ENCODE peak calls at places on chromosomes 5 and 9, in five cellular contexts. O, Q, L, D and Z are unnamed samples.

GRCh38 chr9:92035687-92036410 is 79.4 kb downstream of the SPTLC1 start:
- DNase-seq in L (no peak), Q (no peak), O (no peak), D (no peak), Z (no peak)

GRCh38 chr5:173454381-173454763 is 126.2 kb upstream of the STC2 start:
- DNase-seq in L (no peak), D (peak), O (no peak), Q (no peak), Z (no peak)

GRCh38 chr5:14268738-14269137 is 125.6 kb downstream of the TRIO start:
- DNase-seq in D (no peak), O (no peak), Q (no peak), L (no peak), Z (no peak)

GRCh38 chr5:101942321-101942882 is 353.7 kb downstream of the SLCO4C1 start:
- DNase-seq in D (peak), L (no peak), Q (peak), O (no peak), Z (peak)

GRCh38 chr9:133603165-133603927 is 5.8 kb downstream of the FAM163B start:
- DNase-seq in O (no peak), Q (no peak), D (no peak), L (no peak), Z (no peak)

GRCh38 chr5:137218896-137219295 is 280.2 kb downstream of the SPOCK1 start:
- DNase-seq in D (no peak), Q (no peak), L (no peak), O (no peak), Z (no peak)

GRCh38 chr5:56466136-56466816 is 233.1 kb upstream of the ANKRD55 start:
- DNase-seq in D (no peak), L (no peak), O (no peak), Q (no peak), Z (no peak)

GRCh38 chr5:73097740-73098139 is 22.6 kb upstream of the TMEM171 start:
- DNase-seq in D (no peak), L (no peak), Q (no peak), O (no peak), Z (no peak)

GRCh38 chr9:4152876-4153275 is 147.0 kb downstream of the GLIS3 start:
- DNase-seq in O (no peak), D (no peak), Q (no peak), L (no peak), Z (no peak)

DNA sequence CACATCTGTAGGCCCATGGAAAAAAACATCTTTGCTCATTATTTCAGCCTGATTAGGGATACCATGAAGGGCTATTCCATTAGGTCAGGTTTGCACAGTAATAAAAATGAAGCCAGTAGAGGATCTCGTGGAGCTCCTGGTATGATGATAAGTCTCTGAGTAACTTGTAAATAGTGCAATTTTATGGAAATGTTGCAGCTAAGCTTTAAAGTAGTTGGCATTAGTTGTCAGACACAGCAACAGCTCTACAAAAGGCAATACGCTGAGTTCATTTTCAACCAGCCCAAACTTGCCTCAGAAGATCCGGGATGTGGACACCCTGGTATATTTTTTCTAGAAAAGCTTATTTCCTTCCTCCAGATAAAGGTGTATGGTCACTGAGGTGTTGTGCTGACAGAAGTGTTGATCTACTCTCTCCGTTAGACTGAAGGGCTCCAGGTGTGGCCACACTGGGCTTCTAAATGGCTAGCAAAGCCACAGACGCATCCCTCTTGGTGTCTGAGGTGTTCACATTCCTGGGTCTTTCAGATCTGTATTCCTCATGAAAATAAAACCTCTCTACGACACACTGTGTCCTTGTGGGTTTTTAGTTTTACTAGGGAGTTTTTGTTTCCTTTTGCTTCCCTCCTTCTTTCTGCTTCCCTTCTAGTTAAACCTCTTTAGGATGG is 141.6 kb downstream of the GHR start:
- DNase-seq in Q (no peak), O (no peak), L (no peak), D (no peak), Z (no peak)
- TF ChIP-seq SRF in Q (no peak), O (no peak), L (no peak), D (no peak), Z (no peak)

DNA sequence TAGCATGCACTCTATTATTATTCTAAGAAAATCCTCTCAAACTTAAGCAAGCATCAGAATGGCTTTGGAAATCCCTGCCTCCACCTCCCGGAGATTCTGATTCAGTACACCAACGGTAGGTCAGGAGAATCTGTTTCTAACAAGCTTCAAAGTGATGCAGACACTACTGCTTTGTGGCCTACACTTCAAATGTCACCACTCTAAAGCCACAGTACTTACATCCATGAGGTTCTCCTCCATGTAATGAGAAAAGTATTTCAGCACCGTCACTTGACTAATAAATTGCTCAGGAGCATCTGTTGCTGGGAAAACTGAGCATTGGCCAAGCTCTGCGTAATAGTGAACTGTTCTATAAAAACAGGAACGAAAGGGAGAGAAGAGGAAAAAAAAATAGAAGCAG is 4.8 kb downstream of the PLK2 start:
- DNase-seq in L (no peak), D (no peak), O (no peak), Q (no peak), Z (no peak)
- H3K4me2 ChIP-seq in L (no peak), D (no peak), O (no peak), Q (no peak), Z (no peak)

GRCh38 chr5:160938532-160938931 is 86.5 kb upstream of the ATP10B start:
- DNase-seq in D (peak), Q (no peak), O (no peak), L (no peak), Z (no peak)
- TF ChIP-seq SRF in D (no peak), Q (no peak), O (no peak), L (no peak), Z (no peak)

GRCh38 chr9:110351009-110351467 is 13.4 kb upstream of the TXNDC8 start:
- DNase-seq in O (peak), L (no peak), Q (no peak), D (no peak), Z (peak)
- H3K4me2 ChIP-seq in O (no peak), L (no peak), Q (no peak), D (no peak), Z (peak)

GRCh38 chr9:131579789-131580211 is 34.5 kb downstream of the PRRT1B start:
- DNase-seq in O (no peak), D (no peak), Q (no peak), L (no peak), Z (no peak)
- TF ChIP-seq SRF in O (no peak), D (no peak), Q (no peak), L (no peak), Z (no peak)

GRCh38 chr5:159972538-159973362 is 36.2 kb upstream of the TTC1 start:
- DNase-seq in L (no peak), D (no peak), O (no peak), Q (peak), Z (no peak)

GRCh38 chr5:159969966-159970365 is 39.0 kb upstream of the TTC1 start:
- DNase-seq in O (no peak), Q (no peak), D (no peak), L (no peak), Z (no peak)

GRCh38 chr5:159971931-159972461 is 36.9 kb upstream of the TTC1 start:
- DNase-seq in O (no peak), Q (peak), L (no peak), D (no peak), Z (no peak)

GRCh38 chr5:159971038-159971437 is 37.9 kb upstream of the TTC1 start:
- DNase-seq in Q (no peak), O (no peak), L (no peak), D (no peak), Z (no peak)

GRCh38 chr5:159971514-159971913 is 37.4 kb upstream of the TTC1 start:
- DNase-seq in D (no peak), O (no peak), Q (no peak), L (no peak), Z (no peak)
- H3K4me2 ChIP-seq in D (no peak), O (no peak), Q (peak), L (no peak), Z (peak)

GRCh38 chr9:36164361-36164760 is 4.8 kb upstream of the CCIN start:
- DNase-seq in Q (no peak), O (no peak), D (no peak), L (no peak), Z (no peak)

GRCh38 chr9:36164989-36165388 is 4.2 kb upstream of the CCIN start:
- DNase-seq in L (no peak), Q (no peak), O (no peak), D (no peak), Z (no peak)

GRCh38 chr9:36163840-36164175 is 5.4 kb upstream of the CCIN start:
- DNase-seq in O (no peak), Q (no peak), D (no peak), L (no peak), Z (no peak)

GRCh38 chr9:36166150-36166927 is 2.8 kb upstream of the CCIN start:
- DNase-seq in L (no peak), D (peak), O (peak), Q (peak), Z (peak)

DNA sequence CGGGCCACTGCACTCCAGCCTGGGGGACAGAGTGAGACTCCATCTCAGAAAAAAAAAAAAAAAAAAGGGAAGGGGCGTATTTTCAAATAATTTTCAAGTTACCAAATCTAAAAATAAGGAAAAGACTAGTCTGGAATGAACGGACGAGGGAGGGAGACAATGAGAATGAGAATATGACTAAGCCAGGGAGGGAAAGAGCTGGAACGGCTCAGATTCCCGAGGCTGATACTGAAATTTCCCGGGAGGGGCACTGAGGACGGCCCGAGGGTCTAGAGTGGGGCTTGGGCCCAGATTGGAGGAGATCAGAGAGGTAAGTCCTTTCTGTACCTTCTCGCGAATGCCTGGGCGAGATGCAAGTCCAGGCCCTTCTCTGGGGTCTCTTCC is 3.4 kb upstream of the CCIN start:
- DNase-seq in O (no peak), L (no peak), Q (no peak), D (no peak), Z (no peak)
- TF ChIP-seq SRF in O (no peak), L (no peak), Q (no peak), D (no peak), Z (no peak)

GRCh38 chr9:109475526-109475925 is 22.6 kb downstream of the PTPN3 start:
- DNase-seq in D (peak), Q (no peak), L (no peak), O (no peak), Z (no peak)
- H3K4me2 ChIP-seq in D (peak), Q (no peak), L (no peak), O (no peak), Z (no peak)